ENCODE peak calls at places on chromosomes 4 and X, in seven cellular contexts. A, W, Z, P, H, E and X are unnamed samples.

GRCh38 chr4:40672528-40673522 is 43.2 kb upstream of the RBM47 start:
- DNase-seq in A (no peak), W (peak), Z (peak), P (no peak), H (peak), E (no peak), X (peak)

GRCh38 chrX:75784689-75785491 is at the start of gene MAGEE2:
- DNase-seq in A (peak), W (no peak), Z (no peak), P (no peak), H (no peak), E (no peak), X (no peak)

GRCh38 chr4:112982677-112983076 is 66.8 kb upstream of the ANK2 start:
- DNase-seq in A (no peak), W (no peak), Z (no peak), P (no peak), H (no peak), E (no peak), X (no peak)

GRCh38 chr4:82493721-82494425 is 63.5 kb downstream of the ENOPH1 start:
- DNase-seq in A (no peak), W (no peak), Z (no peak), P (no peak), H (no peak), E (no peak), X (no peak)

GRCh38 chrX:82945332-82945731 is 562.8 kb upstream of the POU3F4 start:
- DNase-seq in A (no peak), W (no peak), Z (no peak), P (no peak), H (no peak), E (no peak), X (no peak)

GRCh38 chr4:145909773-145910172 is 28.9 kb downstream of the ZNF827 start:
- DNase-seq in A (no peak), W (no peak), Z (no peak), P (peak), H (no peak), E (no peak), X (no peak)

GRCh38 chr4:83852085-83852451 is 316.2 kb downstream of the GPAT3 start:
- DNase-seq in A (no peak), W (no peak), Z (no peak), P (no peak), H (no peak), E (no peak), X (no peak)

GRCh38 chr4:76283900-76284299 is 22.6 kb upstream of the STBD1 start:
- DNase-seq in A (no peak), W (no peak), Z (no peak), P (no peak), H (no peak), E (no peak), X (no peak)

GRCh38 chr4:150411527-150411926 is 170.4 kb upstream of the MAB21L2 start:
- DNase-seq in A (no peak), W (no peak), Z (no peak), P (no peak), H (no peak), E (no peak), X (no peak)

GRCh38 chrX:850471-850916 is 219.9 kb downstream of the SHOX start:
- DNase-seq in A (no peak), W (no peak), Z (no peak), P (no peak), H (no peak), E (no peak), X (no peak)

GRCh38 chrX:1463581-1464281 is 11.0 kb upstream of the ASMTL start:
- DNase-seq in A (no peak), W (peak), Z (peak), P (no peak), H (peak), E (no peak), X (peak)

GRCh38 chr4:139177888-139178609 is 1.0 kb upstream of the ELF2 start:
- DNase-seq in A (peak), W (peak), Z (peak), P (peak), H (peak), E (peak), X (peak)

GRCh38 chrX:85851418-85851817 is 195.9 kb downstream of the CHM start:
- DNase-seq in A (no peak), W (no peak), Z (no peak), P (peak), H (peak), E (peak), X (no peak)

GRCh38 chr4:140609548-140610425 is 41.0 kb upstream of the UCP1 start:
- DNase-seq in A (no peak), W (no peak), Z (no peak), P (no peak), H (no peak), E (peak), X (peak)

GRCh38 chr4:112853662-112854256 is 195.7 kb upstream of the ANK2 start:
- DNase-seq in A (no peak), W (no peak), Z (no peak), P (no peak), H (no peak), E (peak), X (no peak)

GRCh38 chr4:84470204-84470785 is 28.8 kb downstream of the NKX6-1 start:
- DNase-seq in A (no peak), W (no peak), Z (no peak), P (no peak), H (no peak), E (peak), X (no peak)

GRCh38 chrX:39726810-39727209 is 370.9 kb downstream of the BCOR start:
- DNase-seq in A (peak), W (no peak), Z (no peak), P (peak), H (no peak), E (no peak), X (no peak)

GRCh38 chrX:49276207-49276606 is 6.6 kb downstream of the PPP1R3F start:
- DNase-seq in A (no peak), W (no peak), Z (no peak), P (no peak), H (no peak), E (no peak), X (no peak)

GRCh38 chr4:23959401-23960148 is 69.7 kb upstream of the PPARGC1A start:
- DNase-seq in A (no peak), W (no peak), Z (no peak), P (no peak), H (no peak), E (no peak), X (no peak)

GRCh38 chr4:149077142-149077541 is 634.9 kb upstream of the NR3C2 start:
- DNase-seq in A (no peak), W (no peak), Z (no peak), P (no peak), H (no peak), E (no peak), X (no peak)

GRCh38 chr4:146637853-146638800 is 566 bp upstream of the POU4F2 start:
- DNase-seq in A (no peak), W (no peak), Z (no peak), P (no peak), H (no peak), E (no peak), X (no peak)

GRCh38 chr4:76952071-76952470 is 2.5 kb downstream of the SEPTIN11 start:
- DNase-seq in A (no peak), W (no peak), Z (no peak), P (no peak), H (no peak), E (peak), X (no peak)

GRCh38 chr4:106687026-106687425 is 318.4 kb upstream of the GIMD1 start:
- DNase-seq in A (no peak), W (no peak), Z (no peak), P (no peak), H (no peak), E (no peak), X (no peak)

GRCh38 chrX:45850197-45850774 is 649.6 kb upstream of the DIPK2B start:
- DNase-seq in A (no peak), W (peak), Z (no peak), P (no peak), H (no peak), E (no peak), X (peak)
- H3K27ac ChIP-seq in A (no peak), W (no peak), Z (no peak), P (no peak), H (peak), E (no peak), X (peak)

GRCh38 chr4:153647975-153648374 is 36.1 kb upstream of the TLR2 start:
- DNase-seq in A (no peak), W (no peak), Z (no peak), P (no peak), H (no peak), E (no peak), X (no peak)
- H3K4me3 ChIP-seq in A (no peak), W (no peak), Z (no peak), P (no peak), H (no peak), E (no peak), X (no peak)

GRCh38 chr4:39125600-39125985 is 56.7 kb upstream of the WDR19 start:
- DNase-seq in A (no peak), W (no peak), Z (no peak), P (no peak), H (no peak), E (no peak), X (no peak)
- H3K27ac ChIP-seq in A (no peak), W (no peak), Z (no peak), P (no peak), H (no peak), E (peak), X (no peak)

GRCh38 chr4:8594097-8595038 is 1.8 kb downstream of the CPZ start:
- DNase-seq in A (no peak), W (no peak), Z (no peak), P (peak), H (no peak), E (peak), X (no peak)
- H3K4me3 ChIP-seq in A (no peak), W (no peak), Z (no peak), P (no peak), H (peak), E (no peak), X (no peak)

GRCh38 chr4:12852338-12853307 is 631.5 kb downstream of the RAB28 start:
- DNase-seq in A (no peak), W (no peak), Z (no peak), P (no peak), H (no peak), E (peak), X (no peak)
- H3K27ac ChIP-seq in A (no peak), W (no peak), Z (no peak), P (peak), H (no peak), E (no peak), X (no peak)

DNA sequence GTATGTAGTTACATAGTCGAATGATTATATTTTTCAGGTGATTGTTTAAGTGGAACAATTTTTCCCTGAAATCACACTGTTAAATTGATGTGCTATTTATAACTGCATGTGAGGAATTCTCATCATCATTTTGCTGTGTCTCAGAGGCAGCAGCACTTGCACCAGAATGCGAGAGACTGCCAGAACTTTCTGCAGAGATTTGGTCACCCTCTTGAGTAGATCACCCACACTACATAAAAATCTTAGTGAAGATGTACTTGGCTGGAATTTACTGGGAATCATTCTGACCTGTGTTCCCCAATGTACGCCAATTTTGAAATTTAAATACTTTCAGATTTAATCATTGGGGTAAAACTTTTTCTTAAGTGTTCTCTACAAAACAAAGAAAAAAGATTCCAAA is 5.4 kb downstream of the UGT2B4 start:
- DNase-seq in A (no peak), W (no peak), Z (no peak), P (no peak), H (no peak), E (no peak), X (no peak)
- H3K4me3 ChIP-seq in A (no peak), W (no peak), Z (no peak), P (no peak), H (no peak), E (no peak), X (no peak)

DNA sequence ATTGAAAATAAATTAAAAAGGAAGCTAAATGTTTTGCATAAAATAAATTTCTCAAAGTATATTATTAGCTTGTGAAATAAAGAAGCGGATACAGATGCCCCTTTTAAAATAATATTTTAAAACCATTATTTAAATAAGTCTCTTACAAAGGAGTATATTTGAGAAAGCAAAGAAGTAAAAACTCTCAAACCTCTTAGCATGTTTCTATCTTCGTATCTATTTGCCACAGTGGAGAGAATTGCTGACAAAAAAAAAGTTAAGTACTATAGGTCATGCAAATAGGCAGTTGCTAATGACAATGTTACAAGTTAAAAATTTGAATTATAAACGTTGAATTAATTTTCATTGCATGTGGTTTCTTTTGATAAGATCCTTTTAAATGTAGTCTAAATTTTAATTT is 44.5 kb upstream of the PDGFRA start:
- DNase-seq in A (no peak), W (no peak), Z (no peak), P (no peak), H (no peak), E (peak), X (no peak)
- H3K27ac ChIP-seq in A (no peak), W (no peak), Z (no peak), P (no peak), H (no peak), E (peak), X (no peak)

GRCh38 chr4:52863324-52863723 is 1.2 kb downstream of the RASL11B start:
- DNase-seq in A (no peak), W (no peak), Z (no peak), P (no peak), H (no peak), E (no peak), X (no peak)
- H3K4me3 ChIP-seq in A (peak), W (no peak), Z (peak), P (no peak), H (no peak), E (no peak), X (no peak)

GRCh38 chrX:37684426-37684825 is 1.2 kb upstream of the XK start:
- DNase-seq in A (no peak), W (no peak), Z (no peak), P (no peak), H (no peak), E (no peak), X (no peak)
- H3K27ac ChIP-seq in A (peak), W (peak), Z (peak), P (peak), H (no peak), E (no peak), X (no peak)

DNA sequence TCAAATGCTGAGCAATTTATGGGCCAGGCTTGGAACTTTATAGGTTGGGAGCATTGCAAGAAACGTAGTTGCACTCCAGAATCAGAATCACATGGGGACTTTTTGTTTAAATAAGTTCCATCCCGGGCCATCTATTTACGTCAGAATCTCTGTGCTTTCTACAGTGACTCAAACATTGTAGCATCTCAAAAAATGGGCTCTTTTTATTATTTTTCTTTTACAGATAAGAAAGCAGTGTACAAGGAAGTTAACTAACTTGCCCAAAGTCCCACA is 10.2 kb downstream of the CC2D2A start:
- DNase-seq in A (no peak), W (no peak), Z (no peak), P (no peak), H (no peak), E (no peak), X (no peak)
- H3K4me3 ChIP-seq in A (peak), W (no peak), Z (peak), P (peak), H (peak), E (no peak), X (no peak)